ENCODE peak calls at places on chromosomes 6 and 20, in six cellular contexts. L is fibroblast of lung; C is tibial artery; X is CD8-positive, alpha-beta T cell; E is ovary; V is PC-3. P is an unnamed sample. For H3K4me1 and H3K36me3, the result is how much of the 10 kb centered on the place peaks cover.

GRCh38 chr20:55014766-55015165 is 539.4 kb downstream of the DOK5 start:
- DNase-seq in L (no peak), C (no peak), X (no peak), E (no peak), V (no peak), P (no peak)

GRCh38 chr6:15243994-15244604 is 1.8 kb upstream of the JARID2 start:
- DNase-seq in L (no peak), C (no peak), X (no peak), E (no peak), V (no peak), P (no peak)

GRCh38 chr6:111565316-111566221 is 40.1 kb downstream of the TRAF3IP2 start:
- DNase-seq in L (no peak), C (no peak), X (no peak), E (no peak), V (peak), P (no peak)

GRCh38 chr6:71733970-71734899 is 152.1 kb upstream of the RIMS1 start:
- DNase-seq in L (peak), C (no peak), X (no peak), E (no peak), V (no peak), P (no peak)

GRCh38 chr20:33299111-33299603 is 16.1 kb downstream of the BPIFB1 start:
- DNase-seq in L (peak), C (peak), X (peak), E (peak), V (peak), P (peak)

GRCh38 chr20:62501801-62502495 is 26.2 kb upstream of the GATA5 start:
- DNase-seq in L (peak), C (no peak), X (peak), E (no peak), V (peak), P (no peak)

GRCh38 chr6:6907286-6907685 is 200.5 kb upstream of the RREB1 start:
- DNase-seq in L (no peak), C (no peak), X (no peak), E (no peak), V (no peak), P (no peak)

GRCh38 chr6:3517350-3517749 is 60.5 kb upstream of the SLC22A23 start:
- DNase-seq in L (peak), C (no peak), X (no peak), E (no peak), V (peak), P (no peak)

GRCh38 chr6:105310371-105310770 is 92.5 kb downstream of the PREP start:
- DNase-seq in L (no peak), C (no peak), X (no peak), E (no peak), V (no peak), P (no peak)

GRCh38 chr6:142413111-142413510 is 111.3 kb downstream of the ADGRG6 start:
- DNase-seq in L (no peak), C (no peak), X (no peak), E (no peak), V (no peak), P (no peak)

GRCh38 chr20:46367234-46367633 is 39.2 kb downstream of the ELMO2 start:
- DNase-seq in L (no peak), C (no peak), X (no peak), E (no peak), V (no peak), P (no peak)

DNA sequence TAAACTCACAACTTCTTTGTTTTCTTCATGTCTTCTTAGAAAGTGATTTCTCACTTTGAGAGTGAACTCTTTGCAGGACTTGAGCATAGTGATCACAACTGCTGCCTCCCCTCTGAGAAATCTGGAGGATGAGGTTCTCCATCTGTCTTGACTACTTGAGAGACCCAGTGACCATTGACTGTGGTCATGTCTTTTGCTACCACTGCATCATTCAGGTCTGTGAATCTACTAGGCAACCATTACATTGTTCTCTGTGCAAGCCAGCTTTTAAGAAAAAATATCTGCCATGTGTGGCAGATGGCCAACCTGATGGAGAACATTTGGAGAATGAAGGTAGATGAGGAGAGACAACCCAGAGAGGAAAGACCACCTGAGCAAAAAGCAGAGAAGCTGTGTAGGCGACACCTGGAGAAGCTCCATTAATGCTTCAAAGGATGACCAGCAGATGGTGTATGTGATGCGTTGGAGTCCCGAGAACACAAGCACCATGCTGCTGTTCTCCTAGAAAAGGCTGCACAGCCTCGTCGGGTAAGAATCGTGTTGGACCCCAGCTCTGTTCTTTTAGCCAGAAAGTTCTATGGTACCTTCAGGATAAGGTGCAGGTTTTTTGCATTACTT is 25.1 kb upstream of the TRIM26 start:
- DNase-seq in L (peak), C (no peak), X (peak), E (no peak), V (peak), P (no peak)
- TF ChIP-seq CTCF in L (peak), C (no peak), X (peak), E (no peak), V (peak), P (peak)

DNA sequence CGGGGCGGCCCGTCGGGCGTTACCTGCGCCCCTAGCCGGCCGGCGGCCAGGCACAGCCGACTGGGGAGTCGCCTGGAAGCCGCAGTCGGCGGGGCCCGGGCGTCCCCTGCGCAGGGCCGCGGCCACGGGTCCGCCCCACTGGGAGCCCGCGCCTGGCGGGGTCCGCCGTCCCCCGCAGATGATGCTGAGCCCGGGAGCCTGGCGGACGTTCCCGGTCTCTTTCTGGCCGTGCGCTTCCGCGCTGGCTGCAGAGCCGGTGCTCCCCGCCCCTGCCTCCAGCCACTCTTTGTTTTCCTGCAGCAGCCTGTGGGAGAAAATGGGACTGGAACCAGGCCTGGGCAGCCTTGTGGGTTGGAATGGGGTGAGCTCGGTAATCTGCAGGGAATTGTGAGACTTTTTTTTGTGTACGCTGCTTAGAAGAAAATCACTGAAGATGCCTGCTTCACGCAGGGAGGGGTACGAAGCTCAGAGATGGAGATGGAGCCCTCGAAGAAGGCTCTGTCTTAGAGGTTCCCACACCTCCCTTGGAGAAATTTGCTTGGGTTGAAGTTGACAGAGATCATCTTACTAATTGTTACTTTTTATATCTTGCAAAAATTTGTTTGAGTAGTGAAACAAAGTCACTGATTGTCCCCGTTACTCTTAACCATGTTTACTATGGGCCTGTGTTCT is 752 bp downstream of the PYGB start:
- DNase-seq in L (peak), C (peak), X (no peak), E (peak), V (peak), P (no peak)
- H3K4me1 ChIP-seq in L (under half), C (under half), X (under half), E (under half), V (half or more), P (half or more)

DNA sequence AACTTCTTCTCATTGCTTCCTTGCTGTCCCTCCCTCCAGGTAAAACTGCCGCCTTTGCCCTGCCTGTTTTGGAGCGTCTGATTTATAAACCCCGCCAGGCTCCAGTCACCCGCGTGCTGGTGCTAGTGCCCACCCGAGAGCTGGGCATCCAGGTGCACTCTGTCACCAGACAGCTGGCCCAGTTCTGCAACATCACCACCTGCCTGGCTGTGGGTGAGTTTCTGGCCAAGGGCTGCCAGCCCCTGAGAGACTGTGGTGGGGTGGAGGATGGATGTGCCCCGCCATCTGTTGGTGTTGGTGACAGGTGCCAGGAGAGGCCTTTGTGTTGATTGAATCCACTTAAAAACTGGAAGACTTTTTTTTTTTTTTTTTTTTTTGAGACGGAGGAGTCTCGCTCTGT is 9.5 kb downstream of the DDX27 start:
- DNase-seq in L (no peak), C (no peak), X (no peak), E (no peak), V (no peak), P (no peak)
- H3K36me3 ChIP-seq in L (under half), C (half or more), X (half or more), E (under half), V (half or more), P (half or more)

GRCh38 chr6:109455502-109456282 is at the start of gene MICAL1:
- DNase-seq in L (peak), C (peak), X (peak), E (peak), V (peak), P (peak)
- TF ChIP-seq CTCF in L (peak), C (peak), X (no peak), E (no peak), V (no peak), P (peak)

GRCh38 chr20:400121-400450 is 8.0 kb upstream of the RBCK1 start:
- DNase-seq in L (no peak), C (no peak), X (no peak), E (no peak), V (no peak), P (no peak)
- H3K4me1 ChIP-seq in L (under half), C (under half), X (under half), E (under half), V (under half), P (under half)